ENCODE peak calls at places on chromosomes 7 and 10, in seven cellular contexts. J is Right ventricle myocardium superior; B is T-helper 9 cell; W is astrocyte of the cerebellum; Q is AG08396; S is CD4-positive, CD25-positive, alpha-beta regulatory T cell; C is NCI-H748 treated with DMSO at 0.1 percent for 48 hours. O is an unnamed sample.

GRCh38 chr7:70316745-70317144 is 718.5 kb downstream of the AUTS2 start:
- DNase-seq in W (no peak), Q (no peak), J (no peak), B (peak; percentile 19), S (peak; percentile 27), C (no peak), O (no peak)

GRCh38 chr7:30804078-30804661 is 33.0 kb downstream of the MINDY4 start:
- DNase-seq in C (no peak), S (no peak), W (peak; percentile 87), Q (peak; percentile 67), B (no peak), J (no peak), O (peak; percentile 71)

GRCh38 chr7:142384508-142384922 is 126.7 kb upstream of the PRSS58 start:
- DNase-seq in J (no peak), B (no peak), C (no peak), S (peak; percentile 39), Q (no peak), W (peak; percentile 6), O (peak; percentile 86)

GRCh38 chr7:78080811-78081210 is 282.2 kb downstream of the PHTF2 start:
- DNase-seq in B (no peak), C (no peak), Q (no peak), S (no peak), J (no peak), W (no peak), O (peak; percentile 20)

GRCh38 chr10:81876253-81876731 is 1.3 kb downstream of the NRG3 start:
- DNase-seq in C (no peak), J (no peak), W (no peak), Q (no peak), S (no peak), B (no peak), O (peak; percentile 12)

GRCh38 chr10:101709359-101710063 is 14.5 kb upstream of the FBXW4 start:
- DNase-seq in W (no peak), Q (no peak), J (no peak), B (no peak), C (no peak), S (no peak), O (no peak)

GRCh38 chr7:74141705-74142104 is 32.5 kb upstream of the EIF4H start:
- DNase-seq in J (no peak), B (no peak), W (no peak), Q (no peak), C (no peak), S (peak; percentile 39), O (no peak)

GRCh38 chr10:103627893-103628292 is 134.4 kb downstream of the NEURL1 start:
- DNase-seq in C (no peak), S (no peak), W (no peak), B (no peak), Q (no peak), J (no peak), O (no peak)

GRCh38 chr7:24728503-24729364 is 28.5 kb downstream of the GSDME start:
- DNase-seq in B (no peak), C (no peak), W (no peak), Q (no peak), J (no peak), S (peak; percentile 10), O (peak; percentile 62)

GRCh38 chr7:70726951-70727378 is 405.0 kb upstream of the GALNT17 start:
- DNase-seq in W (no peak), Q (no peak), C (no peak), J (no peak), S (no peak), B (no peak), O (no peak)

GRCh38 chr7:122132341-122132740 is 11.7 kb downstream of the AASS start:
- DNase-seq in J (no peak), C (no peak), B (no peak), Q (peak; percentile 42), W (peak; percentile 34), S (no peak), O (peak; percentile 44)

GRCh38 chr10:62422068-62422590 is 48.0 kb downstream of the ZNF365 start:
- DNase-seq in Q (peak; percentile 42), C (no peak), J (no peak), W (no peak), B (no peak), S (no peak), O (peak; percentile 59)

GRCh38 chr10:28263136-28263857 is 39.6 kb downstream of the MPP7 start:
- DNase-seq in B (no peak), W (no peak), J (no peak), S (no peak), Q (no peak), C (no peak), O (no peak)

GRCh38 chr10:25888627-25889026 is 45.4 kb upstream of the MYO3A start:
- DNase-seq in Q (no peak), B (no peak), J (no peak), S (no peak), C (no peak), W (no peak), O (no peak)

GRCh38 chr7:135753616-135754413 is 5.2 kb upstream of the FAM180A start:
- DNase-seq in J (no peak), B (no peak), W (no peak), C (no peak), S (no peak), Q (no peak), O (no peak)

GRCh38 chr10:6053816-6054581 is 8.2 kb downstream of the IL2RA start:
- DNase-seq in B (no peak), W (no peak), J (peak; percentile 66), Q (no peak), S (peak; percentile 81), C (no peak), O (no peak)

GRCh38 chr7:40239755-40240303 is 105.0 kb downstream of the SUGCT start:
- DNase-seq in B (no peak), C (no peak), S (no peak), J (no peak), Q (no peak), W (no peak), O (no peak)

GRCh38 chr10:121781101-121781500 is 146.7 kb downstream of the ATE1 start:
- DNase-seq in B (no peak), J (no peak), Q (no peak), C (no peak), S (no peak), W (no peak), O (no peak)

GRCh38 chr10:11824825-11825224 is 1.7 kb downstream of the PROSER2 start:
- DNase-seq in J (no peak), Q (no peak), S (no peak), W (no peak), C (no peak), B (no peak), O (no peak)

GRCh38 chr10:86960863-86961434 is 2.5 kb downstream of the SNCG start:
- DNase-seq in B (no peak), S (no peak), J (peak; percentile 24), C (no peak), W (no peak), Q (no peak), O (no peak)

GRCh38 chr7:139820089-139820488 is 9.0 kb upstream of the TBXAS1 start:
- DNase-seq in Q (no peak), S (no peak), B (no peak), W (no peak), J (no peak), C (no peak), O (no peak)

GRCh38 chr10:99125879-99126278 is 109.8 kb downstream of the HPSE2 start:
- DNase-seq in S (no peak), B (no peak), J (no peak), W (no peak), C (no peak), Q (no peak), O (no peak)

GRCh38 chr7:98186452-98187137 is 24.6 kb upstream of the BHLHA15 start:
- DNase-seq in Q (no peak), W (no peak), S (no peak), B (no peak), J (no peak), C (no peak), O (peak; percentile 53)

GRCh38 chr7:107505997-107506682 is 36.3 kb downstream of the GPR22 start:
- DNase-seq in S (peak; percentile 52), B (no peak), W (no peak), Q (no peak), J (no peak), C (peak; percentile 12), O (no peak)

GRCh38 chr7:39509441-39509840 is 56.8 kb upstream of the YAE1 start:
- DNase-seq in B (no peak), W (no peak), S (no peak), C (no peak), J (no peak), Q (no peak), O (no peak)

GRCh38 chr7:8908889-8909288 is 475.5 kb downstream of the NXPH1 start:
- DNase-seq in J (no peak), B (no peak), W (no peak), S (no peak), C (no peak), Q (no peak), O (no peak)

GRCh38 chr10:75645704-75646103 is 214.3 kb downstream of the LRMDA start:
- DNase-seq in S (no peak), J (no peak), Q (no peak), W (no peak), C (no peak), B (no peak), O (no peak)

GRCh38 chr10:112184379-112184778 is 814 bp upstream of the GPAM start:
- DNase-seq in C (no peak), W (no peak), J (no peak), B (no peak), Q (no peak), S (peak; percentile 1), O (no peak)

GRCh38 chr10:98610855-98611254 is 164.1 kb upstream of the HPS1 start:
- DNase-seq in J (peak; percentile 46), Q (no peak), S (no peak), W (no peak), C (no peak), B (no peak), O (no peak)

GRCh38 chr7:55092186-55092976 is 73.6 kb downstream of the EGFR start:
- DNase-seq in Q (no peak), W (no peak), C (no peak), J (no peak), B (no peak), S (no peak), O (no peak)

GRCh38 chr7:7219216-7219615 is 36.9 kb downstream of the C1GALT1 start:
- DNase-seq in C (no peak), W (no peak), S (no peak), Q (no peak), J (no peak), B (no peak), O (no peak)

GRCh38 chr7:124768525-124768924 is 2.9 kb upstream of the GPR37 start:
- DNase-seq in Q (no peak), W (no peak), B (no peak), S (no peak), C (no peak), J (no peak), O (no peak)

O was measured in AG20443.